ENCODE peak calls at places on chromosomes 3 and 15, in four cellular contexts. C, L, P and T are unnamed samples.

GRCh38 chr3:44883999-44884431 is 9.6 kb downstream of the TGM4 start:
- DNase-seq in L (peak; percentile 99), P (no peak), C (peak; percentile 95), T (peak; percentile 79)

GRCh38 chr3:177451277-177451880 is 254.1 kb upstream of the TBL1XR1 start:
- DNase-seq in P (no peak), C (peak; percentile 43), L (no peak), T (no peak)

GRCh38 chr3:102089904-102090492 is 240.7 kb downstream of the NFKBIZ start:
- DNase-seq in C (peak; percentile 63), P (no peak), L (peak; percentile 31), T (peak; percentile 81)

GRCh38 chr15:45948226-45948625 is 313.4 kb downstream of the SQOR start:
- DNase-seq in C (no peak), L (peak; percentile 33), P (no peak), T (no peak)

GRCh38 chr15:36591534-36592411 is 12.3 kb downstream of the CDIN1 start:
- DNase-seq in L (peak; percentile 28), P (no peak), C (peak; percentile 26), T (no peak)

GRCh38 chr15:71390101-71390500 is 274.8 kb downstream of the THSD4 start:
- DNase-seq in L (no peak), P (no peak), C (no peak), T (no peak)

GRCh38 chr3:52792961-52793695 is 1.5 kb upstream of the ITIH3 start:
- DNase-seq in C (no peak), P (no peak), L (no peak), T (no peak)

GRCh38 chr15:68582864-68583263 is 4.1 kb downstream of the CORO2B start:
- DNase-seq in L (no peak), P (no peak), C (no peak), T (no peak)

GRCh38 chr3:185796431-185797107 is 28.3 kb downstream of the IGF2BP2 start:
- DNase-seq in C (peak; percentile 73), L (peak; percentile 83), P (no peak), T (no peak)

GRCh38 chr15:80743189-80743833 is 35.9 kb upstream of the CEMIP start:
- DNase-seq in C (no peak), L (no peak), P (no peak), T (no peak)

GRCh38 chr3:141493152-141493551 is 6.3 kb downstream of the RASA2 start:
- DNase-seq in L (no peak), C (no peak), P (no peak), T (no peak)

GRCh38 chr3:141499304-141499703 is 12.5 kb downstream of the RASA2 start:
- DNase-seq in C (no peak), L (no peak), P (no peak), T (no peak)

GRCh38 chr3:141500397-141500796 is 13.6 kb downstream of the RASA2 start:
- DNase-seq in C (no peak), P (no peak), L (no peak), T (no peak)

GRCh38 chr3:141499965-141500364 is 13.1 kb downstream of the RASA2 start:
- DNase-seq in P (no peak), C (no peak), L (no peak), T (no peak)

DNA sequence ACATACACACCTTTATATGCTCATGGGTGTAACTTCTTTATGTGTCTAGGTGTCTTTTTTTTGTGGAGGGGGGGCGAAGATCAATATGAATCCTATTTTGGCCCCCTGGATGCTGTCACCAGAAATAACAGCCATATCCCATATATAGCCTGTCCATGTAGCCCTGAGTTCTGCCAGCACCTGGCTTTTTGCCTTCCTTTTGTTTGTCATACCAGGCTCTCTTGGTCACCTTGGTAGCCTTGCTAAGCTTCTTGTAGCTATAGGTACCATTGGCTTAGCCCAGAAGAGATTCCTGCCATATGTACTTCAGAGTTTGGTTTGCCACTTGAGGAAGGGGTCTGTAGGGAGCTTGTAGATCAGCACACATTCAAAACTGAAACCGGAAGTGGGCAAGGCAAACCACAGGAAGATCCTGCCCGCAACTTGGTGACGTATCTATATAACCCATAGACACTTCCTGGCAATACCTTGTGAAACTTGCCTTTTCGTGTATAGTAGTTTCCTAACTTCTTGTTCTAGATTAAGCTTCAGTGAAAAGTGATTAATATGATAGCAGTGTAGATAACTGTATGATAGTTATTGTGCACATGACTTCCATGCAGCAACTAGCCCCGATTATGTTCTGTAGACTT is 11.9 kb downstream of the RASA2 start:
- DNase-seq in L (no peak), P (no peak), C (no peak), T (no peak)
- H3K4me3 ChIP-seq in L (no peak overlapping the region), P (no peak overlapping the region), C (no peak overlapping the region), T (no peak overlapping the region)

GRCh38 chr3:46542801-46543201 is 23.3 kb downstream of the LRRC2 start:
- DNase-seq in P (no peak), L (no peak), C (no peak), T (peak; percentile 61)

GRCh38 chr3:46542344-46542743 is 23.8 kb downstream of the LRRC2 start:
- DNase-seq in L (no peak), C (no peak), P (no peak), T (no peak)

GRCh38 chr3:46540550-46540949 is 25.6 kb downstream of the LRRC2 start:
- DNase-seq in L (no peak), P (no peak), C (no peak), T (no peak)

GRCh38 chr3:46539443-46540005 is 26.6 kb downstream of the LRRC2 start:
- DNase-seq in C (no peak), P (no peak), L (no peak), T (no peak)

DNA sequence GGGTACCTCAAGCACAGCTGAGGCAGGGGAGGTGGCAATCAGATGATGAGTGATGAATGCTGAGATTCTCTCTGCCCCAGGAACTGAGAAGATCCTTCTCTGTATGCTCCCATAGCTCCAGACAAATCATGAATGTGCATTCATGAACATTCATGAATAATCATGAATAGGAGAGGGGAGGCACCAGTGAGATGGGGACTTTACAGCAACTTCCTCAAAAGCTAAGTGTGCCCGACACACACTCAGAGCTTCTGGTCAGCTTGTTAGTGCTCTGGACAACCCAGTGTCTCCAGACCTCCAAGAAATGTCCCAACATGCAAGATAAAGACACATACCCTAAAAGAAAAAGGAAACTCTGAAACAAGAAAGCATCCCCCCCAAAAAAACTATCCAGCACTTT is 24.2 kb downstream of the LRRC2 start:
- DNase-seq in C (no peak), P (no peak), L (no peak), T (no peak)
- H3K4me3 ChIP-seq in C (no peak overlapping the region), P (no peak overlapping the region), L (no peak overlapping the region), T (no peak overlapping the region)

GRCh38 chr15:88006146-88006545 is 250.4 kb downstream of the NTRK3 start:
- DNase-seq in C (no peak), P (no peak), L (no peak), T (no peak)

GRCh38 chr15:88004379-88004778 is 252.2 kb downstream of the NTRK3 start:
- DNase-seq in L (no peak), C (no peak), P (no peak), T (no peak)

GRCh38 chr15:88003928-88004327 is 252.6 kb downstream of the NTRK3 start:
- DNase-seq in P (no peak), C (no peak), L (no peak), T (no peak)

GRCh38 chr15:87998658-87999057 is 257.9 kb downstream of the NTRK3 start:
- DNase-seq in P (no peak), C (no peak), L (no peak), T (no peak)

DNA sequence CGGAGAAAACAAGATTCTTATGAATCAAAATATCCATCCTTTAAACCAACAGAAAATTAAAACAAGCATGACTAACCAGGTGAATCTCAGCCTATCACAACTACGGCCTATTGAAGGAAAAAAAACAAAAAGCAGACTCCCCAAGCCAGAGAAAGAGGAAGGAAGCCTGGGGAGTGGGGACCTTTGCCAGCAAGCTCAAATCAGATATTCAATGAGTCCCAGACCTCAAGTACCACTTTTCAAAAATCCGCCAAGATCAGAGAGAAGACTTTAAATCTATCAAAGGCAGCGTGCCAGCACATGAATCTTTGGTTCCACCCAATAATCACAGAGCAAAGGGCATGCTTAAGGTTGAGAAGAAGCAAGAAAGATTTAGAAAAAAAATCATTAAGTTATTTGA is 253.8 kb downstream of the NTRK3 start:
- DNase-seq in P (no peak), L (no peak), C (no peak), T (no peak)
- H3K4me3 ChIP-seq in P (no peak overlapping the region), L (no peak overlapping the region), C (no peak overlapping the region), T (no peak overlapping the region)

GRCh38 chr3:71350998-71351397 is 232.5 kb downstream of the FOXP1 start:
- DNase-seq in P (no peak), C (no peak), L (no peak), T (no peak)

GRCh38 chr3:71348831-71349230 is 234.7 kb downstream of the FOXP1 start:
- DNase-seq in P (no peak), C (no peak), L (no peak), T (no peak)

GRCh38 chr3:71345429-71346027 is 238.0 kb downstream of the FOXP1 start:
- DNase-seq in C (peak; percentile 52), P (no peak), L (no peak), T (no peak)

DNA sequence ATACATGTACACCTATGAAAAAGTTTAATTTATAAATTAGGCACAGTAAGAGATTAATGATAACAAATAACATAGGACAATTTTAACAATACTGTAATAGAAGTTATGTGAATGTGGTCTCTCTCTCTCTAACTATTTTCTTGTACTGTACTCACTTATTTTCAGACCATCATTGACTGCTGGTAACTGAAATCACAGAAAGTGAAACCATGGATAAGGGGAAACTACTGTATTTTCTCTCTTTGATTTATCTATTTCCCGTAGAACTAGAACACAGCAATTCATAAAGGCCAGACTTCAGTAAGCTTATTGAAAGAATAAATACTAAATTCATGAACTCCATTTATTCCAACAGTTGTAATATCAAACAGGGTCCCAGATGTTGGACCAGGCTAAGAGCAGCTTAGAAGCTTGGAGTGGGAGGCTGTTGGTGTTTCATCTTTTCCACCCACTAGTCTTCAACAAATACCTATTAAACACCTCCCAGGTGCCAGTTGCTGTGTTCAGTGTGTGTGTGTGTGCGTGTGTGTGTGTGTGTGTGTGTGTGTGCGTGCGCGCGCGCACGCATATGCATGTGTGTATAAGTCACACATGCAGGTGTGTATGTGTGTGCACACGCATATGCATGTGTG is 235.4 kb downstream of the FOXP1 start:
- DNase-seq in L (no peak), P (no peak), C (no peak), T (no peak)
- H3K4me3 ChIP-seq in L (no peak overlapping the region), P (no peak overlapping the region), C (no peak overlapping the region), T (no peak overlapping the region)

DNA sequence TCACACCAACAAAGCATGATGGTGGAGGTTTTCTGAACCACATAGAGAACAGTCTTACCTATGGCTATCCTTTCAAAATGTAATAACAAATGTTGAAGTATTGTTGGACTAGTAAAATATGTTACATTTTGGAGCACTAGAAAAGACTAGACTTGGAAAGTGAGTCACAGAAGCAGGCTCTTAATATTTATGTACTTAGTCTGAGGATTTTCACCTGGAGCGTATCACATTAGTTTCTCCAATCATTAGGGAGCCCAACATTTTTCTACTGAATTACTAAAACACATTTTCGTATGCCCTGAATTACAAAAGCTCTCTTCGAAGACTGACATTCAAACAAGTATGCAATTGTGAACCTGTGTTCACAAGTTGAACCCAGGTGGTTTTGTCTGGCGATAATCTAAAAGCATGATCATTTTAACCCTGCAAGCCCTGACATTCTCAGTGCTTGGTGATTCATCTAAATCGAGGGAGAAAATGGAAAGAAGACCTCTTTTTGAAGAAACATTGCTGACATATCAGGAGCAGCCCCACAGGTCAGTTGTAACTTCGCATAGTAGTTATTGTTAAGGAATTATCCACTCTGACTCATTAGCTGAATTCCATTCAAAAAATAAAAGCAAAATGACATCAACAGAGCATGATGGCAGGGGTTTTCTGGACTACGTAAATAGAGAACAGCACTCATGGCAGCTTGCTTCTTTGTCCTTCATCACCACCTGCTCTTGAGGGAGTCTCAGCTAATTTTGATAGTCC is 679.8 kb upstream of the NECTIN3 start:
- DNase-seq in P (no peak), C (peak; percentile 23), L (no peak), T (no peak)
- H3K4me3 ChIP-seq in P (no peak overlapping the region), C (no peak overlapping the region), L (no peak overlapping the region), T (no peak overlapping the region)